ENCODE peak calls at places on chromosomes 12 and 14, in five cellular contexts. V is keratinocyte, A is testis, N is breast epithelium, F is heart left ventricle. R is an unnamed sample.

GRCh38 chr12:115609356-115609755 is 668.1 kb downstream of the MED13L start:
- DNase-seq in V (no peak), A (no peak), N (no peak), F (no peak), R (no peak)

GRCh38 chr12:88781909-88782308 is 201.6 kb upstream of the KITLG start:
- DNase-seq in V (no peak), A (no peak), N (no peak), F (no peak), R (no peak)

GRCh38 chr14:56131004-56131864 is 13.0 kb downstream of the PELI2 start:
- DNase-seq in V (no peak), A (no peak), N (no peak), F (no peak), R (no peak)

GRCh38 chr14:29930283-29930682 is 2.6 kb upstream of the PRKD1 start:
- DNase-seq in V (no peak), A (no peak), N (no peak), F (no peak), R (no peak)

GRCh38 chr14:103536693-103537092 is 7.7 kb downstream of the TRMT61A start:
- DNase-seq in V (no peak), A (no peak), N (no peak), F (peak; percentile 53), R (no peak)

GRCh38 chr14:32933623-32933942 is 5.1 kb upstream of the NPAS3 start:
- DNase-seq in V (no peak), A (no peak), N (no peak), F (no peak), R (no peak)

GRCh38 chr14:105059035-105059916 is 6.0 kb downstream of the GPR132 start:
- DNase-seq in V (no peak), A (no peak), N (no peak), F (no peak), R (no peak)

GRCh38 chr12:126191037-126191891 is 1126.0 kb downstream of the AACS start:
- DNase-seq in V (no peak), A (no peak), N (no peak), F (no peak), R (no peak)

GRCh38 chr12:93029091-93029490 is 100.0 kb upstream of the EEA1 start:
- DNase-seq in V (no peak), A (no peak), N (no peak), F (peak; percentile 58), R (no peak)

GRCh38 chr12:57712671-57713070 is 18.7 kb downstream of the OS9 start:
- DNase-seq in V (no peak), A (no peak), N (peak; percentile 5), F (no peak), R (no peak)

GRCh38 chr14:29553427-29553826 is 374.2 kb downstream of the PRKD1 start:
- DNase-seq in V (no peak), A (peak; percentile 31), N (no peak), F (no peak), R (no peak)

GRCh38 chr12:52821826-52822660 is 8.1 kb upstream of the KRT4 start:
- DNase-seq in V (no peak), A (no peak), N (no peak), F (no peak), R (no peak)

GRCh38 chr14:100375273-100375962 is 52.3 kb downstream of the SLC25A47 start:
- DNase-seq in V (no peak), A (no peak), N (no peak), F (peak; percentile 80), R (peak; percentile 70)

GRCh38 chr14:95033851-95034622 is 123.3 kb downstream of the DICER1 start:
- DNase-seq in V (no peak), A (no peak), N (no peak), F (no peak), R (no peak)

GRCh38 chr14:104886690-104887622 is 21.9 kb downstream of the CEP170B start:
- DNase-seq in V (no peak), A (no peak), N (no peak), F (peak; percentile 64), R (no peak)

GRCh38 chr14:96212140-96212539 is 7.5 kb downstream of the BDKRB2 start:
- DNase-seq in V (no peak), A (no peak), N (no peak), F (no peak), R (no peak)

GRCh38 chr12:116614194-116614885 is 55.2 kb downstream of the MAP1LC3B2 start:
- DNase-seq in V (no peak), A (no peak), N (no peak), F (no peak), R (no peak)

GRCh38 chr12:49794021-49794420 is 34.2 kb downstream of the NCKAP5L start:
- DNase-seq in V (no peak), A (no peak), N (no peak), F (no peak), R (no peak)

GRCh38 chr12:95371571-95371970 is 102.4 kb upstream of the METAP2 start:
- DNase-seq in V (no peak), A (no peak), N (no peak), F (no peak), R (no peak)

GRCh38 chr12:113241191-113242017 is 20.1 kb downstream of the TPCN1 start:
- DNase-seq in V (peak; percentile 89), A (no peak), N (peak; percentile 63), F (peak; percentile 51), R (no peak)

GRCh38 chr12:124088232-124088907 is 115.4 kb downstream of the ZNF664 start:
- DNase-seq in V (no peak), A (no peak), N (no peak), F (no peak), R (no peak)

GRCh38 chr12:121296618-121297476 is at the start of gene CAMKK2:
- DNase-seq in V (no peak), A (peak; percentile 84), N (peak; percentile 63), F (peak; percentile 94), R (no peak)

GRCh38 chr14:86057018-86057667 is 527.2 kb downstream of the FLRT2 start:
- DNase-seq in V (no peak), A (peak; percentile 44), N (no peak), F (no peak), R (no peak)

GRCh38 chr12:52284562-52285171 is 6.7 kb downstream of the KRT81 start:
- DNase-seq in V (no peak), A (no peak), N (no peak), F (no peak), R (no peak)

GRCh38 chr12:49703647-49704137 is 3.5 kb downstream of the FMNL3 start:
- DNase-seq in V (no peak), A (no peak), N (no peak), F (no peak), R (no peak)

GRCh38 chr12:107847830-107848229 is 73.3 kb downstream of the ASCL4 start:
- DNase-seq in V (no peak), A (no peak), N (no peak), F (no peak), R (no peak)
- H3K27me3 ChIP-seq in V (peaks cover 50% of the 10 kb centered on the region), A (no peaks in the 10 kb centered on the region), N (peaks cover 45% of the 10 kb centered on the region), F (peaks cover 34% of the 10 kb centered on the region), R (no peaks in the 10 kb centered on the region)

DNA sequence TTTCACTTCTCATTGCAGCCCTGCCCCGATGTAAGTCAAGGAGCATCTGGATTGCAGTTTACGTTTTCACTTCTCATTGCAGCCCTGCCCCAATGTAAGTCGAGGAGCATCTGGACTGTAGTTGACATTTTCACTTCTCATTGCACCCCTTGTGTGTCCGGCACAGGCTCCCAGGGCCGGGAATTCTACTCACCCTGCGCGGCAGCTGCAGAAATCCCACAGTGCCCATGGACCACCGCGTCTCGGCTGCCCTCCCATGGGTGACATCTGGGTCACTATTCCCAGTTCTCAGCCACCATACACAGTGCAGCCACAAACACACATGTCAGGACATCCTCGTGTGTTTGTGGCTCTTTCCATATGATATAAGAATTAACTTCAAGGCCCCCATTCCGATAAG is 378.5 kb downstream of the ADGRD1 start:
- DNase-seq in V (no peak), A (no peak), N (peak; percentile 1), F (no peak), R (no peak)
- H3K4me1 ChIP-seq in V (no peaks in the 10 kb centered on the region), A (no peaks in the 10 kb centered on the region), N (no peaks in the 10 kb centered on the region), F (no peaks in the 10 kb centered on the region), R (no peaks in the 10 kb centered on the region)

DNA sequence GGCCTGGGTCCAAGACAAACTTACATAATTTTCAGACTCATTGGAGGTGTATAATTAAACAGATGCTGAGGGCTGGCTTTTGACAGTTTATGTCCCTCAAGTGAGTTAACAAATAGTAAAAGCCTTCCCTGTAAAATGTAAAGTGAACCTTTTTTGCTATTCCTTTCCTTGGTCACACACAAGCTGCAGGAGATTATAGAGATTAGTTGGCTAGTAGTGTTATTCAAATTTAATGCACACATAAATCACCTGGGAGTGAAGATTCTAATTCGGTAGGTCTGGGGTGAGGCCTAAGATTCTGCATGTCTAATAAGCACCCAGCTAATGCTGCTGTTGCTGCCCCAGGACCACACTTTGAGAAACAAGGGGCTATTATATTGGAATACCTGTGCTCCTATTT is 206.2 kb upstream of the SSTR1 start:
- DNase-seq in V (no peak), A (no peak), N (no peak), F (no peak), R (no peak)
- H3K27me3 ChIP-seq in V (no peaks in the 10 kb centered on the region), A (no peaks in the 10 kb centered on the region), N (no peaks in the 10 kb centered on the region), F (no peaks in the 10 kb centered on the region), R (no peaks in the 10 kb centered on the region)

GRCh38 chr12:54257332-54257731 is 22.6 kb downstream of the CBX5 start:
- DNase-seq in V (no peak), A (no peak), N (no peak), F (no peak), R (no peak)

GRCh38 chr12:54261817-54262402 is 18.0 kb downstream of the CBX5 start:
- DNase-seq in V (no peak), A (no peak), N (no peak), F (no peak), R (no peak)

GRCh38 chr12:54259194-54260011 is 20.5 kb downstream of the CBX5 start:
- DNase-seq in V (no peak), A (peak; percentile 83), N (peak; percentile 67), F (peak; percentile 79), R (peak; percentile 47)

GRCh38 chr12:54262403-54262925 is 17.5 kb downstream of the CBX5 start:
- DNase-seq in V (no peak), A (peak; percentile 67), N (no peak), F (no peak), R (no peak)

DNA sequence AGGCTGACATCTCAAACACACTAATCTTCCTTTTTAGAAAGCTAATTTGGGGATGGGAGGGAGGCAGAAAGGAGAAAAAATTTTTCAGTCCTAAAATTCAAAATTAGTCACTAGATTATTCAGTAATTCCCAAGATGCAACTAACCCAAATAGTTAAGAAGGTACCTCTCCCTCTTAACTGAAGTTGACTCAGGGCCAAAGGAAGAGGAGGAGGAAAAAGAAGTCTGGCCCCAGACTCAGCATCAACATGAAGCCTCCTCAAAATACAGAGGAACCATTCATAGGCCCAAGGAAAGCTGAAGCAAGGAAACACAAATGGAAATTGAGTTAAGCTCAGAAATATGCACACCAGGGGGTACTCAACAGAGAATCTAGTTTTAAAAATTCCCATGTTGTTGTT is 21.6 kb downstream of the CBX5 start:
- DNase-seq in V (no peak), A (no peak), N (no peak), F (no peak), R (no peak)
- H3K4me1 ChIP-seq in V (peaks cover 32% of the 10 kb centered on the region), A (peaks cover 43% of the 10 kb centered on the region), N (no peaks in the 10 kb centered on the region), F (peaks cover 49% of the 10 kb centered on the region), R (peaks cover 48% of the 10 kb centered on the region)

R was measured in thoracic aorta.